ENCODE peak calls at places on chromosomes 11 and 22, in ten cellular contexts. T is GM23338, U is esophagus muscularis mucosa, E is K562, D is GM12878, H is endothelial cell of umbilical vein, C is Panc1, P is transverse colon, S is breast epithelium, R is HCT116. A is an unnamed sample.

GRCh38 chr22:23315341-23315917 is 135.1 kb downstream of the BCR start:
- DNase-seq in H (peak; percentile 49), C (no peak), D (no peak), U (peak; percentile 90), T (peak; percentile 67), P (peak; percentile 78), R (peak; percentile 23), S (peak; percentile 60), E (peak; percentile 83), A (peak; percentile 57)

GRCh38 chr11:112346586-112346985 is 85.9 kb upstream of the PLET1 start:
- DNase-seq in C (no peak), P (no peak), S (no peak), R (no peak), D (no peak), E (no peak), H (no peak), T (no peak), U (no peak), A (no peak)

GRCh38 chr11:118838905-118839553 is 44.7 kb upstream of the CXCR5 start:
- DNase-seq in R (no peak), T (no peak), S (no peak), P (no peak), H (no peak), U (no peak), C (no peak), D (peak; percentile 85), E (no peak), A (no peak)

GRCh38 chr11:20369816-20370215 is 6.3 kb downstream of the HTATIP2 start:
- DNase-seq in H (no peak), P (no peak), R (no peak), S (no peak), C (no peak), D (no peak), U (no peak), T (no peak), E (no peak), A (no peak)

GRCh38 chr11:33724644-33725035 is 11.6 kb downstream of the CD59 start:
- DNase-seq in P (no peak), H (peak; percentile 93), U (no peak), E (no peak), D (no peak), C (no peak), T (no peak), R (no peak), S (peak; percentile 32), A (no peak)

GRCh38 chr22:42489000-42489399 is 30.6 kb downstream of the RRP7A start:
- DNase-seq in H (no peak), R (no peak), U (no peak), C (no peak), P (no peak), T (no peak), D (no peak), S (no peak), E (no peak), A (no peak)

GRCh38 chr22:33747576-33748180 is 172.6 kb downstream of the LARGE1 start:
- DNase-seq in S (no peak), C (no peak), T (no peak), U (no peak), D (no peak), P (peak; percentile 28), R (no peak), H (no peak), E (no peak), A (no peak)

GRCh38 chr11:118215262-118215661 is 9.5 kb downstream of the JAML start:
- DNase-seq in H (no peak), D (no peak), U (no peak), S (no peak), P (no peak), E (no peak), C (no peak), T (no peak), R (no peak), A (no peak)

GRCh38 chr11:102402556-102402955 is 50.0 kb downstream of the TMEM123 start:
- DNase-seq in R (no peak), E (no peak), S (no peak), C (no peak), H (no peak), D (no peak), U (no peak), P (no peak), T (no peak), A (no peak)

GRCh38 chr11:1034456-1035295 is 1.8 kb downstream of the MUC6 start:
- DNase-seq in D (no peak), P (no peak), H (no peak), E (no peak), U (no peak), R (no peak), C (no peak), T (no peak), S (no peak), A (no peak)

DNA sequence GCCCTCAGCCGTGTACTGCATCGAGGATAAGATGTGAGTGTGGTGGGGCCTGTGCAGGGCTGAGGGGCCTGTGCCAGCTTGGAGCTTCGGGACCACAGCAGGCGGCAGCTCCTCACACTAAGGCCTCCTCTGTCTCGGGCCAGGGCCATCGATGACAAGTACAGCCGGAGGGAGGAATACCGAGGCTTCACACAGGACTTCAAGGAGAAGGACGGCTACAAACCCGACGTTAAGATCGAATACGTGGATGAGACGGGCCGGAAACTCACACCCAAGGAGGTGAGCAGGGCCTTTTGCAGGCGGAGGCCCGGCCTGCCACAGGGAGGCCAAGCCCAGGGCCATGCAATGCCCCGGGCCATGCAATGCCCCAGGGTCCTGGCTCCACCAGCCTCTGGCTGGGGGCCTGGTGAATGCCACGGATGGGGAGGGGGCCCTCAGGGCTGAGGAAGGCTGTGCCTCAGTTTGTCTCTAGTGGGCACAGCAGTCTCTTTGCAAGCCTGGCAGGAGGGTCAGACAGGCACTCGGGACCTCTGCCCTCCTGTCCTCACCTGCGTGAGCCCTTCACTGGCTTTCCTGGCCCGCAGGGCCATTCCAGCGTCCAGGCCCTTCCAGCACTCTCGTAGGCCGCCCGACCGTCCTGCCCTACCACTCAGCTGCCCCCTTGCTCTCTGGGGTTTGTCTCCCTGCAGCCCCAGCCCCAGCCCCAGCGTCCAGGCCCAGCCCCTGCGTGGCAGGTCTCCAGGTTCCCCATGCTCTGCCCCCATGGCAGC is 16.3 kb downstream of the SART1 start:
- DNase-seq in T (no peak), U (no peak), S (no peak), C (no peak), D (no peak), H (no peak), E (no peak), R (no peak), P (no peak), A (no peak)
- TF ChIP-seq POLR2AphosphoS5 in T (no peak), U (no peak), S (no peak), C (no peak), D (no peak), H (no peak), E (no peak), R (no peak), P (no peak), A (no peak)

GRCh38 chr22:29470159-29470855 is 9.7 kb upstream of the NEFH start:
- DNase-seq in T (peak; percentile 94), U (no peak), D (no peak), E (peak; percentile 83), P (peak; percentile 82), S (peak; percentile 45), H (peak; percentile 26), R (peak; percentile 62), C (peak; percentile 18), A (peak; percentile 54)
- H3K4me3 ChIP-seq in T (peak overlapping the region; percentile 81), U (peak overlapping the region; percentile 28), D (peak overlapping the region; percentile 67), E (no peak overlapping the region), P (no peak overlapping the region), S (peak overlapping the region; percentile 67), H (no peak overlapping the region), R (peak overlapping the region; percentile 45), C (peak overlapping the region; percentile 50), A (peak overlapping the region; percentile 8)

DNA sequence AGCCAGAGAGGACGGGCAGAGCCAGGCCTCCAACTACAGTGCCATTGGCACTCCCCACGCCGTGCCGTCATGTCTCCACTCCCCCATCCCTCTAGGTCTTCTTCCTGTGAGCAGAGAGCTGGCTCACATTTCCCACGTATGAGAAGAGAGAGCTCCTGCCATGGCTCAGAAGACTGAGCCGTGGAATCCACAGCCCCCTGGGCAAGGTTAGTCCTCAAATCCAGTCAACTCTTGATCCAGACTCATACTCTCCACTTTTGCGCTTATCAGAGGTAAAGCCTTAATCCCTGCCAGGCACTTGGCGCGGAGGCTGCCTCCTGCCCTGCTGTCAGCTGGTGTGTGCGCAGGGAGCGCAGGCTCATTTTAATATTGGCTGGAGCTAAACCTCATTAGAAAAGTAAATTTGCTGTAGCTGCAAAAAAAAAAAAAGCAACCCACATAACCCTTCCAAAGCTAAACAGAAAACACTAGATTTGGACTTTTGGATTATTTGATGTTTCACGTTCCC is 4.7 kb downstream of the B3GAT1 start:
- DNase-seq in D (no peak), C (no peak), E (no peak), R (no peak), S (no peak), P (no peak), H (no peak), U (no peak), T (no peak), A (no peak)
- H3K36me3 ChIP-seq in D (no peaks in the 10 kb centered on the region), C (no peaks in the 10 kb centered on the region), E (no peaks in the 10 kb centered on the region), R (no peaks in the 10 kb centered on the region), S (no peaks in the 10 kb centered on the region), P (no peaks in the 10 kb centered on the region), H (no peaks in the 10 kb centered on the region), U (no peaks in the 10 kb centered on the region), T (no peaks in the 10 kb centered on the region), A (no peaks in the 10 kb centered on the region)

GRCh38 chr11:26948881-26949280 is 45.0 kb upstream of the FIBIN start:
- DNase-seq in H (no peak), P (no peak), U (no peak), S (no peak), R (no peak), T (no peak), E (no peak), D (no peak), C (no peak), A (no peak)

GRCh38 chr11:26946209-26946828 is 47.6 kb upstream of the FIBIN start:
- DNase-seq in S (no peak), U (no peak), H (no peak), R (no peak), E (no peak), P (no peak), C (no peak), T (no peak), D (no peak), A (no peak)

GRCh38 chr11:26947904-26948639 is 45.8 kb upstream of the FIBIN start:
- DNase-seq in C (no peak), P (no peak), H (no peak), T (no peak), E (no peak), D (no peak), R (no peak), U (no peak), S (no peak), A (no peak)

GRCh38 chr11:26944866-26945664 is 48.8 kb upstream of the FIBIN start:
- DNase-seq in C (no peak), E (no peak), T (no peak), R (no peak), D (no peak), U (no peak), P (no peak), S (no peak), H (no peak), A (no peak)

DNA sequence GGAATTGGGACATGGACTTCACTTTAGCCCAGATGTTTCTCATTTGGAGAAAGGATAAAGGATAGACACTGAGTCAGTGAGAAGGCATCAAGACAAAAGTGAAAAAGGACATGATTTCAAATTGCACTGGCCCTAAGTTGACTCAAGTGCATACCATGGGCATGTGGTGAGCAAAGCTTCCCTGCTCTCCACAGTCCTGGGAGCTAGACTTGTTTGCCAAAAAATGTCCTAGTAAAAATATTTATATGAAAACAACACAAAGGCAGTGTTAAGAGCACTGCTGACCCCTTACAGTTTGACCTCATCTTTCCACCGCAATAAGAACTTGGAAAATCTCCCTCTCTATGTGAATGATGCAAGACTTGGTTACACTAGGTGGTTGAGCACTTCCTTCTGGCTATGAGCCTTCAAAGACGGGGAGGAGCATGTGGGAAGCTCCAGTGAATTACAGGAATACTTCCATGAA is 46.5 kb upstream of the FIBIN start:
- DNase-seq in T (no peak), U (no peak), D (no peak), S (peak; percentile 63), E (no peak), P (peak; percentile 25), H (no peak), C (no peak), R (no peak), A (peak; percentile 43)
- TF ChIP-seq POLR2AphosphoS5 in T (no peak), U (peak; percentile 91), D (no peak), S (peak; percentile 84), E (no peak), P (peak; percentile 87), H (no peak), C (no peak), R (no peak), A (peak; percentile 86)